ENCODE peak calls at places on chromosomes 1 and 21, in ten cellular contexts. M is ovary; H is mucosa of descending colon; Z is CD4-positive, alpha-beta memory T cell; D is brain microvascular endothelial cell; L is WERI-Rb-1; O is pancreas; P is cardiac muscle cell; U is upper lobe of right lung; A is breast epithelium. T is an unnamed sample. For H3K36me3, the result is how much of the 10 kb centered on the place peaks cover.

GRCh38 chr1:174161813-174162212 is 2.5 kb downstream of the RABGAP1L start:
- DNase-seq in M (no peak), A (no peak), O (no peak), P (no peak), D (no peak), Z (no peak), H (no peak), U (no peak), L (no peak), T (no peak)

GRCh38 chr1:245859510-245860114 is 647.5 kb downstream of the SMYD3 start:
- DNase-seq in L (no peak), M (no peak), Z (no peak), H (no peak), U (no peak), P (no peak), O (no peak), A (no peak), D (peak), T (no peak)

GRCh38 chr1:116075981-116076380 is 35.2 kb upstream of the MAB21L3 start:
- DNase-seq in Z (no peak), O (no peak), P (no peak), H (no peak), D (peak), L (no peak), M (no peak), U (no peak), A (no peak), T (no peak)

GRCh38 chr21:43207868-43208267 is 39.1 kb downstream of the CRYAA start:
- DNase-seq in M (peak), H (peak), O (peak), A (peak), D (no peak), P (no peak), L (peak), U (peak), Z (no peak), T (no peak)

GRCh38 chr1:59453297-59453970 is 156.5 kb downstream of the FGGY start:
- DNase-seq in A (no peak), M (no peak), U (no peak), Z (no peak), H (no peak), O (no peak), L (no peak), D (no peak), P (no peak), T (no peak)

GRCh38 chr1:224623743-224624333 is 7.7 kb downstream of the CNIH3 start:
- DNase-seq in A (no peak), O (no peak), Z (peak), P (peak), U (no peak), H (no peak), L (no peak), M (no peak), D (peak), T (peak)

GRCh38 chr1:155912056-155912536 is 947 bp upstream of the RIT1 start:
- DNase-seq in M (no peak), L (no peak), Z (no peak), D (no peak), O (no peak), H (no peak), U (no peak), A (no peak), P (no peak), T (peak)

GRCh38 chr1:172727956-172728603 is 69.2 kb downstream of the FASLG start:
- DNase-seq in U (no peak), M (no peak), Z (peak), O (no peak), L (peak), A (no peak), P (no peak), D (peak), H (no peak), T (no peak)

GRCh38 chr1:115118596-115118995 is 29.3 kb upstream of the TSPAN2 start:
- DNase-seq in P (no peak), H (no peak), Z (no peak), D (no peak), M (no peak), L (no peak), O (no peak), U (no peak), A (no peak), T (no peak)

GRCh38 chr21:40512590-40512989 is 334.4 kb downstream of the DSCAM start:
- DNase-seq in O (no peak), Z (no peak), H (no peak), U (no peak), P (no peak), A (no peak), D (no peak), M (no peak), L (peak), T (no peak)

DNA sequence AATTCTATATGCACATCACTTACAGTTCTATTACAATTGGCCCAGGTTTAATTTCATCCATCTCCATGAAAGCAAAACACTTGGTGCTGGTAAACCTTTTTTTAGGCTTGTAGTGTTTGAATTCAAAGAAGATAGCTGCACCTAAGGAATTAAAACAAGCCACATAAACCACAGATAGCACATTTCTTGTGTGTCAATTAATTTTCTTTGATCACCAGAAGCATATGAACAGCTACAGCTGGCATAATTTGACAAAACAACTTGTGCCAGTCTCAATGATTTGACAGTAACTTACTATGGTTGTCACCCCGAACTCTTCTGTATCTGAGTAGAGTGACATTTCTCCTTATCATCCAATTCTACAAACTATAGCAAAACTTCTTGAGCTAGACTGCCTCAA is 42.2 kb downstream of the AIDA start:
- DNase-seq in H (no peak), Z (no peak), U (no peak), M (no peak), A (no peak), O (no peak), D (no peak), L (no peak), P (no peak), T (no peak)
- H3K36me3 ChIP-seq in H (under half), Z (under half), U (half or more), M (under half), A (under half), O (under half), D (under half), L (under half), P (under half), T (half or more)

DNA sequence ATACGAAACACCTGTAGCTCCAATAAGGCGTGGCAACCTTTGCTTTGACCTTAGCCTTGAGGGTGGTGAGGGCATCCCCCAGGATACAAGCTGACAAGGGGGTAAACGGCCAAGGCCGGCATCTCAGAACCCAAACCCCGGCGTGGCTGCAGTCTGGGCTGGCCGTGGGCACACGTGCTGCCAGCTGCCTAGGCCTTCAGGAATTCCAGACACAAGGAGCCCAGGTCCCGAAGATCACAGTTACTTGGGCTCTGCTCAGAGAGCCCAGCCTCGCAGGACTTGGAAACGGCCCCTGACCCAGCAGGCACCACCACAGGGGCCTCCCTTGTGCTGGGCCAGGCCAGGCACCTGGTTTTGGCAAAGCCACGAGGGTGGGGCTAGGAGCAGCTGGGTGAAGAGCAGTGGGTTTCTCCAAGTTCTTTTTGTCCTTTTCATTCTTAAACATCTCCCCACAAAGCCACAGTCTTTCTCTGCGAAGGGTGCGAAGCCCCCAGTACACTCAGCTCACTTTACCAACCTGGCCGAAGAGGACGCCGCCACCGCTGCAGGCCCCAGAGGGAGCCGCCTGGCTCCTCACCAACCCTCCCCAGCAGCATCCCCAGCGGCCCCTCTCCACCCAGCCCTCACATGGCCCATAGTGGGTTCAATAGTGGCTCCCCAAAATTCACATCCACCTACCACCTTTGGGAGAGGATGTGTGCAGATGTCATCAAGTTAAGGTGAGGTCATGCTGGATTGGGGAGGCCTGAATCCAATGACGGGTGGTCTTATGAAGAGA is 26.8 kb downstream of the PRDM15 start:
- DNase-seq in A (no peak), D (no peak), U (peak), O (no peak), M (no peak), L (no peak), P (no peak), Z (no peak), H (no peak), T (no peak)
- H3K36me3 ChIP-seq in A (under half), D (under half), U (under half), O (under half), M (under half), L (half or more), P (under half), Z (under half), H (under half), T (half or more)

GRCh38 chr1:226891846-226892533 is 21.6 kb downstream of the PSEN2 start:
- DNase-seq in Z (no peak), P (peak), H (no peak), A (no peak), M (no peak), O (no peak), U (no peak), L (no peak), D (peak), T (no peak)
- H3K36me3 ChIP-seq in Z (under half), P (under half), H (under half), A (under half), M (under half), O (under half), U (half or more), L (under half), D (under half), T (half or more)

GRCh38 chr1:29099286-29099685 is 24.4 kb downstream of the TMEM200B start:
- DNase-seq in M (no peak), D (no peak), L (no peak), H (no peak), U (no peak), A (no peak), O (no peak), Z (no peak), P (no peak), T (no peak)

GRCh38 chr1:29094954-29095353 is 28.7 kb downstream of the TMEM200B start:
- DNase-seq in H (no peak), P (no peak), M (no peak), O (no peak), U (no peak), Z (no peak), A (no peak), D (no peak), L (no peak), T (no peak)

GRCh38 chr1:29096255-29096896 is 27.3 kb downstream of the TMEM200B start:
- DNase-seq in A (no peak), P (no peak), U (no peak), L (no peak), H (no peak), M (no peak), D (no peak), O (no peak), Z (no peak), T (no peak)

GRCh38 chr1:29105822-29106221 is 17.9 kb downstream of the TMEM200B start:
- DNase-seq in O (no peak), D (peak), Z (no peak), U (no peak), M (no peak), L (no peak), H (no peak), A (no peak), P (no peak), T (no peak)

GRCh38 chr1:29100487-29100886 is 23.2 kb downstream of the TMEM200B start:
- DNase-seq in A (no peak), U (no peak), P (no peak), H (no peak), D (no peak), Z (no peak), M (no peak), L (no peak), O (no peak), T (no peak)
- H3K36me3 ChIP-seq in A (under half), U (under half), P (under half), H (under half), D (under half), Z (under half), M (under half), L (under half), O (under half), T (half or more)

GRCh38 chr1:45612941-45613579 is 10.8 kb downstream of the CCDC17 start:
- DNase-seq in P (no peak), L (no peak), Z (no peak), M (no peak), O (no peak), A (no peak), D (no peak), U (no peak), H (no peak), T (no peak)
- H3K36me3 ChIP-seq in P (half or more), L (half or more), Z (half or more), M (under half), O (under half), A (under half), D (under half), U (half or more), H (under half), T (half or more)

GRCh38 chr1:186014370-186015030 is 280.3 kb downstream of the HMCN1 start:
- DNase-seq in P (peak), L (no peak), Z (no peak), U (no peak), D (peak), O (no peak), H (no peak), M (no peak), A (no peak), T (no peak)
- H3K36me3 ChIP-seq in P (under half), L (under half), Z (under half), U (under half), D (under half), O (under half), H (under half), M (under half), A (under half), T (under half)

DNA sequence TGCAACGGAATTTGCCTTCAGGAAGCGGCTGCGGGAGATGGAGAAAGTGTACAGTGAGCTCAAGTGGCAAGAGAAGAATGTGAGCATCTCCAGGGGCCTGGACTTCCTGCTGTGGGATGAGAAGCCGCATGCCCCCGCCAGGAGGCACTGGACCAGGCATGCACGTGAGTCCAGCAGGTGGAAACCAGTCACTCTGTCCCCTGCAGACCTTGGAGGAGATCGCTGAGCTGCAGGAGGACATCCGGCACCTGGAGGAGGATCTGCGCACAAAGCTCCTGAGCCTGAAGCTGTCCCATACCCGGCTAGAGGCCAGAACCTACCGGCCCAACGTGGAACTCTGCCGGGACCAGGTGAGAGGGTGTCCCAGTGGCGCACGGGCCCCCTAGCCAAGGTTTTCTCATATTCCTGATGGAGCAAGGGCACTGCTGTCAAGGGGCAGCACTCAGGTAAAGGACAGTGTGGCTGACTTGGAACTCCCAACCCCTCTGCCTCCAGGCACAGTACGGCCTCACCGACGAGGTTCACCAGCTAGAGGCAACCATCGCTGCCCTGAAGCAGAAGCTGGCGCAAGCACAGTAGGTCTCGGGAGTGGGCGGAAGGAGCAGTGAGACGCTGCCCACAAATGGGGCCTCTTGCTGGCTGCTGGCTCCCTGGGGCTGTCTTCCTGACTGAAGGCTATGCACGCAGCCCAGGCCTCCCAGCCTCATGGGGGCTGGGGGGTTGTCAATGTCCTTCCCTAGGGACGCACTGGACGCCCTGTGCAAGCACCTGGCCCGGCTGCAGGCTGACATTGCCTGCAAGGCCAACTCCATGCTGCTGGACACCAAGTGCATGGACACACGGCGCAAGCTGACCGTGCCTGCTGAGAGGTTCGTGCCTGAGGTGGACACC is 1.2 kb upstream of the ADPRS start:
- DNase-seq in O (peak), P (no peak), Z (no peak), U (peak), H (no peak), D (no peak), L (no peak), A (no peak), M (no peak), T (peak)
- H3K36me3 ChIP-seq in O (under half), P (under half), Z (under half), U (under half), H (under half), D (under half), L (under half), A (under half), M (under half), T (under half)

GRCh38 chr21:41995577-41995976 is 14.6 kb downstream of the ZBTB21 start:
- DNase-seq in U (no peak), L (no peak), Z (no peak), A (no peak), M (no peak), O (no peak), D (no peak), H (no peak), P (no peak), T (no peak)
- H3K36me3 ChIP-seq in U (under half), L (half or more), Z (under half), A (under half), M (under half), O (under half), D (under half), H (under half), P (under half), T (under half)